ENCODE peak calls at places on chromosomes 16 and 17, in six cellular contexts. One of them, this sample, is unnamed.

GRCh38 chr17:57873261-57874057 is 23.6 kb upstream of the MRPS23 start:
- DNase-seq in central memory CD8-positive, alpha-beta T cell: no peak
- DNase-seq in stimulated activated CD8-positive, alpha-beta memory T cell treated with anti-CD3 and anti-CD28 coated beads, Interleukin-4, amount 100 ng/mL, for 24 hours: no peak
- DNase-seq in neural progenitor cell: no peak
- DNase-seq in fibroblast of the aortic adventitia: no peak
- DNase-seq in neuronal stem cell: no peak
- DNase-seq in this sample: no peak

GRCh38 chr17:42347198-42347597 is 41.0 kb downstream of the STAT3 start:
- DNase-seq in neural progenitor cell: no peak
- DNase-seq in stimulated activated CD8-positive, alpha-beta memory T cell treated with anti-CD3 and anti-CD28 coated beads, Interleukin-4, amount 100 ng/mL, for 24 hours: no peak
- DNase-seq in central memory CD8-positive, alpha-beta T cell: no peak
- DNase-seq in neuronal stem cell: no peak
- DNase-seq in fibroblast of the aortic adventitia: peak
- DNase-seq in this sample: no peak

GRCh38 chr17:79977711-79978544 is 57.7 kb downstream of the TBC1D16 start:
- DNase-seq in neuronal stem cell: no peak
- DNase-seq in stimulated activated CD8-positive, alpha-beta memory T cell treated with anti-CD3 and anti-CD28 coated beads, Interleukin-4, amount 100 ng/mL, for 24 hours: no peak
- DNase-seq in fibroblast of the aortic adventitia: no peak
- DNase-seq in neural progenitor cell: no peak
- DNase-seq in central memory CD8-positive, alpha-beta T cell: no peak
- DNase-seq in this sample: no peak

GRCh38 chr17:8221663-8222379 is 11.4 kb upstream of the AURKB start:
- DNase-seq in central memory CD8-positive, alpha-beta T cell: peak
- DNase-seq in stimulated activated CD8-positive, alpha-beta memory T cell treated with anti-CD3 and anti-CD28 coated beads, Interleukin-4, amount 100 ng/mL, for 24 hours: peak
- DNase-seq in fibroblast of the aortic adventitia: peak
- DNase-seq in neuronal stem cell: peak
- DNase-seq in neural progenitor cell: peak
- DNase-seq in this sample: peak

GRCh38 chr17:1473841-1474240 is 17.8 kb upstream of the CRK start:
- DNase-seq in central memory CD8-positive, alpha-beta T cell: no peak
- DNase-seq in neural progenitor cell: no peak
- DNase-seq in stimulated activated CD8-positive, alpha-beta memory T cell treated with anti-CD3 and anti-CD28 coated beads, Interleukin-4, amount 100 ng/mL, for 24 hours: no peak
- DNase-seq in neuronal stem cell: no peak
- DNase-seq in fibroblast of the aortic adventitia: no peak
- DNase-seq in this sample: no peak

GRCh38 chr16:82263456-82264159 is 93.6 kb upstream of the MPHOSPH6 start:
- DNase-seq in fibroblast of the aortic adventitia: peak
- DNase-seq in stimulated activated CD8-positive, alpha-beta memory T cell treated with anti-CD3 and anti-CD28 coated beads, Interleukin-4, amount 100 ng/mL, for 24 hours: peak
- DNase-seq in neural progenitor cell: peak
- DNase-seq in neuronal stem cell: peak
- DNase-seq in central memory CD8-positive, alpha-beta T cell: peak
- DNase-seq in this sample: peak

GRCh38 chr16:57004387-57005250 is 15.3 kb downstream of the NLRC5 start:
- DNase-seq in neuronal stem cell: no peak
- DNase-seq in stimulated activated CD8-positive, alpha-beta memory T cell treated with anti-CD3 and anti-CD28 coated beads, Interleukin-4, amount 100 ng/mL, for 24 hours: no peak
- DNase-seq in central memory CD8-positive, alpha-beta T cell: no peak
- DNase-seq in neural progenitor cell: no peak
- DNase-seq in fibroblast of the aortic adventitia: no peak
- DNase-seq in this sample: no peak

GRCh38 chr17:36761203-36761945 is 160.0 kb downstream of the MRM1 start:
- DNase-seq in neuronal stem cell: peak
- DNase-seq in neural progenitor cell: peak
- DNase-seq in fibroblast of the aortic adventitia: no peak
- DNase-seq in central memory CD8-positive, alpha-beta T cell: no peak
- DNase-seq in stimulated activated CD8-positive, alpha-beta memory T cell treated with anti-CD3 and anti-CD28 coated beads, Interleukin-4, amount 100 ng/mL, for 24 hours: no peak
- DNase-seq in this sample: no peak

GRCh38 chr17:5672141-5672540 is 87.8 kb upstream of the NLRP1 start:
- DNase-seq in fibroblast of the aortic adventitia: no peak
- DNase-seq in stimulated activated CD8-positive, alpha-beta memory T cell treated with anti-CD3 and anti-CD28 coated beads, Interleukin-4, amount 100 ng/mL, for 24 hours: no peak
- DNase-seq in neuronal stem cell: no peak
- DNase-seq in neural progenitor cell: no peak
- DNase-seq in central memory CD8-positive, alpha-beta T cell: no peak
- DNase-seq in this sample: no peak

GRCh38 chr16:56300901-56301351 is 109.6 kb downstream of the GNAO1 start:
- DNase-seq in neuronal stem cell: no peak
- DNase-seq in stimulated activated CD8-positive, alpha-beta memory T cell treated with anti-CD3 and anti-CD28 coated beads, Interleukin-4, amount 100 ng/mL, for 24 hours: no peak
- DNase-seq in neural progenitor cell: peak
- DNase-seq in central memory CD8-positive, alpha-beta T cell: no peak
- DNase-seq in fibroblast of the aortic adventitia: peak
- DNase-seq in this sample: no peak

GRCh38 chr17:3695129-3695722 is 729 bp downstream of the P2RX5 start:
- DNase-seq in central memory CD8-positive, alpha-beta T cell: no peak
- DNase-seq in neuronal stem cell: no peak
- DNase-seq in neural progenitor cell: no peak
- DNase-seq in fibroblast of the aortic adventitia: no peak
- DNase-seq in stimulated activated CD8-positive, alpha-beta memory T cell treated with anti-CD3 and anti-CD28 coated beads, Interleukin-4, amount 100 ng/mL, for 24 hours: no peak
- DNase-seq in this sample: no peak

GRCh38 chr17:46742539-46743270 is 75.8 kb downstream of the WNT3 start:
- DNase-seq in neural progenitor cell: no peak
- DNase-seq in neuronal stem cell: no peak
- DNase-seq in central memory CD8-positive, alpha-beta T cell: no peak
- DNase-seq in fibroblast of the aortic adventitia: peak
- DNase-seq in stimulated activated CD8-positive, alpha-beta memory T cell treated with anti-CD3 and anti-CD28 coated beads, Interleukin-4, amount 100 ng/mL, for 24 hours: no peak
- DNase-seq in this sample: no peak

GRCh38 chr16:49399594-49400364 is 26.2 kb downstream of the C16orf78 start:
- DNase-seq in neuronal stem cell: no peak
- DNase-seq in neural progenitor cell: no peak
- DNase-seq in stimulated activated CD8-positive, alpha-beta memory T cell treated with anti-CD3 and anti-CD28 coated beads, Interleukin-4, amount 100 ng/mL, for 24 hours: no peak
- DNase-seq in fibroblast of the aortic adventitia: no peak
- DNase-seq in central memory CD8-positive, alpha-beta T cell: no peak
- DNase-seq in this sample: no peak

GRCh38 chr16:20853981-20854620 is 46.1 kb downstream of the DCUN1D3 start:
- DNase-seq in central memory CD8-positive, alpha-beta T cell: no peak
- DNase-seq in neural progenitor cell: no peak
- DNase-seq in stimulated activated CD8-positive, alpha-beta memory T cell treated with anti-CD3 and anti-CD28 coated beads, Interleukin-4, amount 100 ng/mL, for 24 hours: no peak
- DNase-seq in neuronal stem cell: no peak
- DNase-seq in fibroblast of the aortic adventitia: no peak
- DNase-seq in this sample: no peak

GRCh38 chr16:23145186-23145585 is 4.1 kb downstream of the USP31 start:
- DNase-seq in neural progenitor cell: peak
- DNase-seq in fibroblast of the aortic adventitia: no peak
- DNase-seq in stimulated activated CD8-positive, alpha-beta memory T cell treated with anti-CD3 and anti-CD28 coated beads, Interleukin-4, amount 100 ng/mL, for 24 hours: no peak
- DNase-seq in neuronal stem cell: no peak
- DNase-seq in central memory CD8-positive, alpha-beta T cell: no peak
- DNase-seq in this sample: no peak

GRCh38 chr16:17989255-17989654 is 347.3 kb downstream of the NPIPA8 start:
- DNase-seq in neuronal stem cell: no peak
- DNase-seq in neural progenitor cell: no peak
- DNase-seq in fibroblast of the aortic adventitia: no peak
- DNase-seq in stimulated activated CD8-positive, alpha-beta memory T cell treated with anti-CD3 and anti-CD28 coated beads, Interleukin-4, amount 100 ng/mL, for 24 hours: no peak
- DNase-seq in central memory CD8-positive, alpha-beta T cell: no peak
- DNase-seq in this sample: no peak

GRCh38 chr16:22787456-22788189 is 26.3 kb upstream of the HS3ST2 start:
- DNase-seq in central memory CD8-positive, alpha-beta T cell: no peak
- DNase-seq in stimulated activated CD8-positive, alpha-beta memory T cell treated with anti-CD3 and anti-CD28 coated beads, Interleukin-4, amount 100 ng/mL, for 24 hours: no peak
- DNase-seq in neuronal stem cell: no peak
- DNase-seq in neural progenitor cell: no peak
- DNase-seq in fibroblast of the aortic adventitia: peak
- DNase-seq in this sample: no peak

GRCh38 chr16:8861563-8862308 is 7.1 kb downstream of the CARHSP1 start:
- DNase-seq in stimulated activated CD8-positive, alpha-beta memory T cell treated with anti-CD3 and anti-CD28 coated beads, Interleukin-4, amount 100 ng/mL, for 24 hours: no peak
- DNase-seq in central memory CD8-positive, alpha-beta T cell: no peak
- DNase-seq in neuronal stem cell: no peak
- DNase-seq in fibroblast of the aortic adventitia: no peak
- DNase-seq in neural progenitor cell: no peak
- DNase-seq in this sample: no peak

This sample was measured in NCI-H1092.